ENCODE peak calls at places on chromosomes 2 and 18, in nine cellular contexts. H, G, O, B, A, R, K, U and W are unnamed samples.

GRCh38 chr2:45237850-45238542 is 228.7 kb upstream of the SIX2 start:
- DNase-seq in H (no peak), G (peak; percentile 95), O (no peak), B (peak; percentile 84), A (peak; percentile 50), R (peak; percentile 16), K (no peak), U (no peak), W (peak; percentile 91)

GRCh38 chr2:26691881-26692813 is at the start of gene KCNK3:
- DNase-seq in H (no peak), G (peak; percentile 25), O (no peak), B (no peak), A (peak; percentile 75), R (no peak), K (peak; percentile 40), U (peak; percentile 83), W (peak; percentile 45)

GRCh38 chr2:197307933-197308521 is 2.6 kb downstream of the ANKRD44 start:
- DNase-seq in H (no peak), G (no peak), O (peak; percentile 67), B (no peak), A (no peak), R (no peak), K (no peak), U (no peak), W (peak; percentile 46)

GRCh38 chr2:156476516-156477206 is 40.5 kb downstream of the GPD2 start:
- DNase-seq in H (no peak), G (peak; percentile 74), O (no peak), B (no peak), A (no peak), R (no peak), K (no peak), U (no peak), W (no peak)

GRCh38 chr18:77131100-77131651 is 1.4 kb downstream of the MBP start:
- DNase-seq in H (no peak), G (no peak), O (peak; percentile 68), B (no peak), A (peak; percentile 72), R (no peak), K (peak; percentile 63), U (peak; percentile 46), W (peak; percentile 86)

GRCh38 chr2:217061916-217062315 is 202.1 kb upstream of the TNP1 start:
- DNase-seq in H (no peak), G (no peak), O (no peak), B (no peak), A (no peak), R (no peak), K (no peak), U (no peak), W (no peak)

GRCh38 chr2:70552501-70553333 is 909 bp downstream of the TGFA start:
- DNase-seq in H (no peak), G (no peak), O (no peak), B (no peak), A (peak; percentile 25), R (no peak), K (no peak), U (no peak), W (peak; percentile 76)

GRCh38 chr2:175062787-175063585 is 57.8 kb upstream of the CHN1 start:
- DNase-seq in H (no peak), G (no peak), O (no peak), B (peak; percentile 71), A (no peak), R (no peak), K (no peak), U (no peak), W (peak; percentile 30)

GRCh38 chr2:74690571-74690970 is 36.5 kb downstream of the SEMA4F start:
- DNase-seq in H (no peak), G (peak; percentile 71), O (peak; percentile 60), B (peak; percentile 70), A (no peak), R (peak; percentile 49), K (peak; percentile 33), U (peak; percentile 26), W (peak; percentile 80)

GRCh38 chr2:215407596-215408264 is 28.1 kb downstream of the FN1 start:
- DNase-seq in H (no peak), G (no peak), O (no peak), B (no peak), A (no peak), R (no peak), K (no peak), U (no peak), W (no peak)

GRCh38 chr2:215411941-215412743 is 23.7 kb downstream of the FN1 start:
- DNase-seq in H (no peak), G (no peak), O (no peak), B (no peak), A (no peak), R (no peak), K (no peak), U (no peak), W (no peak)

GRCh38 chr2:215407061-215407460 is 28.8 kb downstream of the FN1 start:
- DNase-seq in H (no peak), G (no peak), O (no peak), B (no peak), A (no peak), R (no peak), K (no peak), U (no peak), W (no peak)

GRCh38 chr2:215410932-215411285 is 25.0 kb downstream of the FN1 start:
- DNase-seq in H (no peak), G (peak; percentile 98), O (no peak), B (peak; percentile 71), A (no peak), R (peak; percentile 89), K (no peak), U (no peak), W (peak; percentile 55)

DNA sequence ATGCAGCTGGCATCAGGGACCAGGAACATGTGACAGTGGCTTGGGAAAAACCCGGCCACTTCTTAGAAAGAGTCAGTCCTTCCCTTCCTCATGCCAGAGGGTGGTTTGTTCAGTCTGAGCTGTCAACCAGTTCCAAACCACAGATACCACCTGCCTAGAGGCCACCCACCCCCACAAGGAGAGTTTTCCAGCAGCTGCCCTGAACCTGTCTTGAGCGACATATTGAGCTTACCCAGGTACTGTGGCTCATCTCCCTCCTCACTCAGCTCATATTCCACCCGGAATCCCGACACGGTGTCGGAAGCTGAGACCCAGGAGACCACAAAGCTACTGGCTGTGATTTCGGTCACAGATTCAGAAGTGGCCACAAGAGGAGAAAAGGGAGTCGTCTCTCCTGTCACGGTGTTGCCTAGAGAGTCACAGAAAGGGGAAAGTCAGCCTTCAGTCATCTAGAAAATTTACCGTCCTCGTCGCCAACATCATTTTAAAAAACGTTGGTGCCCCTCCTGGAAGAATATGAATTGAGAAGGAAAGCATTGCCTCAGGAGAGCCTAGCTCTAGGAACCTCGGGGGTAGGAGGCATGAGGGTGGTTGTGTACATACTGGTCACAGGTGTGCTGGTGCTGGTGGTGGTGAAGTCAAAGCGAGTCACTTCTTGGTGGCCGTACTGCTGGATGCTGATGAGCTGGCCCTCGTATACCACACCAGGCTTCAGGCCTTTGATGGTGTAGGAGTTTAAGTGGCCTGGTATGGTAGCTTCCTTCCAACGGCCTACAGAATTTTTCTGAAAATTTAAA is 26.3 kb downstream of the FN1 start:
- DNase-seq in H (no peak), G (peak; percentile 57), O (no peak), B (no peak), A (no peak), R (peak; percentile 21), K (no peak), U (no peak), W (no peak)
- TF ChIP-seq POLR2A in H (no peak), G (no peak), O (no peak), B (no peak), A (no peak), R (no peak), K (no peak), U (no peak), W (no peak)

GRCh38 chr2:127105656-127106456 is 1.1 kb downstream of the BIN1 start:
- DNase-seq in H (peak; percentile 53), G (peak; percentile 61), O (peak; percentile 54), B (no peak), A (no peak), R (no peak), K (peak; percentile 22), U (peak; percentile 34), W (no peak)

GRCh38 chr2:127104881-127105655 is 1.9 kb downstream of the BIN1 start:
- DNase-seq in H (peak; percentile 36), G (no peak), O (peak; percentile 45), B (no peak), A (no peak), R (no peak), K (peak; percentile 18), U (no peak), W (no peak)

GRCh38 chr2:127102464-127103242 is 4.3 kb downstream of the BIN1 start:
- DNase-seq in H (peak; percentile 24), G (no peak), O (peak; percentile 40), B (no peak), A (no peak), R (no peak), K (no peak), U (no peak), W (no peak)

GRCh38 chr2:127103243-127104165 is 3.5 kb downstream of the BIN1 start:
- DNase-seq in H (peak; percentile 40), G (no peak), O (peak; percentile 44), B (no peak), A (peak; percentile 20), R (no peak), K (peak; percentile 20), U (no peak), W (no peak)

DNA sequence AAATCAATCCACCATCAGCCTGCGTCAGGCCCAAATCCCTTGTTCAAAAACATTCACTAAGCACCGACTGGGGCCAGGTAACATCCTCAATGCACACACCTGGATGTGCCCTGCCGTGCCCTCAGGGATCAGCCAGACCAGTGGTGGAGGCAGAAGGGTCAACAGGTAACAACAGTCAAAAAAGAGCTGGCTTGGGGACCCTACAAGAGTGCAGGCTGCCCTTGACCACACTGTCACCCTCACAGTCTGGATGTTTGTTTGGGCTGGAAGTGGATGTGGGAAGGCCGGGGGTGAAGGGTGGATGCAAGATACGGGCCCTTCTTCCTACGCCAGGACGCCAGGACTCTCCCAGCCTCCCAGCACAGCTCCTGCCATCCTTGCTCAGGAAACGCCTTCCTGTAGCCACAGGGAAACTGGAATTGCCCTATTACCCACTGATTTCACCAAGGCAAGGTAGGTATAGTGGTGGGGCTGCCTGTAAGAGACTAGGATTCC is 2.7 kb downstream of the BIN1 start:
- DNase-seq in H (peak; percentile 37), G (no peak), O (peak; percentile 31), B (no peak), A (no peak), R (no peak), K (peak; percentile 12), U (no peak), W (no peak)
- H3K4me3 ChIP-seq in H (no peak overlapping the region), G (no peak overlapping the region), O (no peak overlapping the region), B (no peak overlapping the region), A (no peak overlapping the region), R (no peak overlapping the region), K (no peak overlapping the region), U (no peak overlapping the region), W (no peak overlapping the region)

GRCh38 chr2:42537493-42537892 is 30.9 kb upstream of the MTA3 start:
- DNase-seq in H (no peak), G (no peak), O (no peak), B (no peak), A (no peak), R (no peak), K (no peak), U (no peak), W (no peak)
- TF ChIP-seq POLR2A in H (no peak), G (no peak), O (no peak), B (no peak), A (no peak), R (no peak), K (no peak), U (no peak), W (no peak)

DNA sequence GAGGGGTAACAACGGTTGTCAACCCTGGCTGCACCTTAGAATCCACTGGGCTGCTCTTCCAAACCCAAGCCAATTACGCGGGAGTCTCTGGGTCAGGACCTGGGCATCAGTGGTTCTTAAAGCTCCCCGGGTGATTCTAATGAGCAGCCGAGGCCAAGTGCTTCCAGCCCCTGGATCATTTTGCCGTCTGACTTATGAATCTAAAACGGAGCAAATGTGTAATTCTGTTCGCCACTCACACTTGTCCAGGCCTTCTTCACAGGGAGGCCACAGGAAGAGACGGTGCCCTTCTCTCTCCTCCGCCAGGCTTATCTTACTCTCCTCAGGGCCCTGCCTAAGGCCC is 78.5 kb downstream of the MCFD2 start:
- DNase-seq in H (no peak), G (no peak), O (peak; percentile 24), B (no peak), A (no peak), R (no peak), K (no peak), U (no peak), W (no peak)
- H3K4me3 ChIP-seq in H (no peak overlapping the region), G (no peak overlapping the region), O (no peak overlapping the region), B (no peak overlapping the region), A (no peak overlapping the region), R (no peak overlapping the region), K (no peak overlapping the region), U (no peak overlapping the region), W (no peak overlapping the region)